ENCODE peak calls at places on chromosomes 6 and 20, in four cellular contexts. X is GM23338, T is fibroblast of lung, J is PC-3. K is an unnamed sample.

GRCh38 chr20:45229264-45230056 is 8.3 kb downstream of the SEMG2 start:
- DNase-seq in X (peak; percentile 91), T (no peak), J (peak; percentile 91), K (peak; percentile 69)

GRCh38 chr6:114362957-114363356 is 20.1 kb upstream of the HS3ST5 start:
- DNase-seq in X (peak; percentile 66), T (no peak), J (no peak), K (no peak)

GRCh38 chr20:13661070-13661687 is 22.4 kb upstream of the TASP1 start:
- DNase-seq in X (no peak), T (peak; percentile 66), J (no peak), K (no peak)

GRCh38 chr6:165805067-165805525 is 142.1 kb upstream of the PDE10A start:
- DNase-seq in X (peak; percentile 61), T (no peak), J (no peak), K (no peak)

GRCh38 chr6:142902636-142903053 is 42.3 kb downstream of the HIVEP2 start:
- DNase-seq in X (no peak), T (peak; percentile 100), J (peak; percentile 92), K (peak; percentile 81)

GRCh38 chr6:90222724-90223198 is 73.9 kb downstream of the BACH2 start:
- DNase-seq in X (no peak), T (peak; percentile 53), J (peak; percentile 89), K (peak; percentile 81)

GRCh38 chr6:87483929-87484328 is 11.2 kb downstream of the SLC35A1 start:
- DNase-seq in X (peak; percentile 87), T (peak; percentile 67), J (peak; percentile 64), K (peak; percentile 37)

GRCh38 chr6:13428528-13429405 is 58.6 kb downstream of the GFOD1 start:
- DNase-seq in X (peak; percentile 37), T (no peak), J (no peak), K (no peak)

GRCh38 chr20:45836841-45837240 is 3.2 kb downstream of the SNX21 start:
- DNase-seq in X (no peak), T (peak; percentile 42), J (no peak), K (no peak)

GRCh38 chr20:33411711-33412483 is 10.6 kb upstream of the CDK5RAP1 start:
- DNase-seq in X (no peak), T (no peak), J (no peak), K (no peak)

GRCh38 chr6:118163609-118164008 is 256.5 kb downstream of the SLC35F1 start:
- DNase-seq in X (no peak), T (no peak), J (no peak), K (no peak)

GRCh38 chr20:40317156-40317790 is 371.8 kb downstream of the MAFB start:
- DNase-seq in X (no peak), T (no peak), J (no peak), K (peak; percentile 61)

GRCh38 chr20:54257090-54257816 is 49.4 kb downstream of the PFDN4 start:
- DNase-seq in X (no peak), T (peak; percentile 95), J (peak; percentile 93), K (peak; percentile 72)

GRCh38 chr6:123829302-123829953 is 25.8 kb downstream of the NKAIN2 start:
- DNase-seq in X (no peak), T (peak; percentile 76), J (no peak), K (no peak)

GRCh38 chr6:112372213-112372806 is 25.2 kb downstream of the RFPL4B start:
- DNase-seq in X (peak; percentile 20), T (peak; percentile 50), J (peak; percentile 55), K (no peak)

GRCh38 chr6:14085176-14085787 is 32.3 kb upstream of the CD83 start:
- DNase-seq in X (no peak), T (no peak), J (no peak), K (no peak)

GRCh38 chr6:108782231-108783041 is 65.8 kb upstream of the ARMC2 start:
- DNase-seq in X (peak; percentile 92), T (peak; percentile 78), J (peak; percentile 92), K (peak; percentile 91)

GRCh38 chr6:91476000-91476399 is 889.1 kb upstream of the MAP3K7 start:
- DNase-seq in X (peak; percentile 4), T (peak; percentile 83), J (peak; percentile 82), K (peak; percentile 39)

GRCh38 chr20:48986899-48987298 is 59.2 kb upstream of the CSE1L start:
- DNase-seq in X (no peak), T (no peak), J (peak; percentile 49), K (no peak)

GRCh38 chr6:40999498-41000070 is 39.4 kb downstream of the UNC5CL start:
- DNase-seq in X (peak; percentile 84), T (peak; percentile 40), J (peak; percentile 35), K (no peak)

DNA sequence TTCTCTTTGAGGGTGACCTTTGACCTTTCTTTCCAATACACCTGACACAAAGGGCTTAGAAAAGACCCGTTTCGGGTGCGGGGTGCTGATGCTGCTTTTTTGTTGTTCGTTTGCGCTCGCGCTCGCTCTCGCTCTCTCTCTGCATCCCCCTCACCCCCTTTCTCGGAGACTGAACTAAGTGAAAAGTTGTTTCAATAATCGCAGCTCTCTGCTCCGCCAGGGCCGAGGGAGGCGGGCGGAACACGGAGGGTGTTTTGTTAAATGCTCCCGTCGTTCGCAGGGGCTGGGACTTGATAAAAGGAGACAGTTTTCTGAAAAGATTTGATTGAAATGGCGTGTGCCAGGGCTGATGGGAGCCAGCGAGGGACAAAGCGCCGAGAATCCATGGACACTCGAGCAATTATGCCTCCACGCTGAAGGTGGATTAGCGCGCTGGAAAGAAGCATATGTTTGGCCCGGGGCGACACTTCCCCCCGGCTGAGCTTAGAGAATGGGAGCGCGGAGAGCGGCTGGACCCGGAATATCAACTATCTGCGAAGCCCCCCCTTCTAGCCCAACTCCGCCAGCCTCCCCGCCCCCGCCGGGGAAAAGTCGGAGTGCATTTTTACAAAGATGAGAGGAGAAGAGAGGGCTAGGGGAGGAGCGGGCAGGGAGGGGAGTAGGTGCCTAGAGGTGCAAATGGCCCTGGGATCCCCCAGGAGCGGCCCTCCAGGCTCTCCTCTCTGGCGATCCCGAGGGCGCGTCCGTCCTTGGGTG is 25.0 kb downstream of the TFAP2A start:
- DNase-seq in X (peak; percentile 68), T (no peak), J (no peak), K (no peak)
- H2AFZ ChIP-seq in X (no peak overlapping the region), T (no peak overlapping the region), J (no peak overlapping the region), K (no peak overlapping the region)

DNA sequence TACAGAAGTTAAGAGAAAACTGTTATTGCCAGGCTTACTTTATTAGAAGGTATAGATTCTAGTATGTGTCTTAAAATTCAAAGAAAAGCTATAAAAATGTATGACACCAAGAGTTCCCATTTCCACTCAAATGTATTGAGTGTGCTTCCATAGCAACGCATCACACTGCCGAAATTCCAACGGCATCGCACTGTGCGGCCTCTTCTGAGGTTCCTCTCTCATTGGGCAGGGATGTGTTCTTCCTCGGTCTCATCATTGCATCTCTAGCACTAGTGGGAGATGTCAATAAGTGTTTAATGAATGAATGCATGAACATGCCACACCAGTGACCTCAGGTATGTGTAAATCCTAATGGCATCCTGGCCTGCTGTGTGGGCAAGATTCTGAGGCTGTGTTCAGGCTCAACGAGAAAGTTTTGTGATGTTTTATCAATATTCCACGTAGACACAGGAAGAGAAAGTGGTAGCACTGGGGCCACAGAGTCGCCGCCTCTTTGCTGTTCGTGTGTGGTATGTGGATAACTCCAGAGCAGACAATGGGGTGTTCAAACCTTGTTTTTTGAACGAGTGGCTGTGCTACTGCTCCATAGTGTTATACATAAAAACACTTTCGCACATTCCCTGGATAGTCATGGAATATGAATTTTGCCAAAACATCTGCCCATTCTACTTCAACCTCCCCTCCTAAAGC is 171.6 kb downstream of the ADGB start:
- DNase-seq in X (no peak), T (no peak), J (no peak), K (no peak)
- H3K4me2 ChIP-seq in X (no peak overlapping the region), T (no peak overlapping the region), J (no peak overlapping the region), K (no peak overlapping the region)

DNA sequence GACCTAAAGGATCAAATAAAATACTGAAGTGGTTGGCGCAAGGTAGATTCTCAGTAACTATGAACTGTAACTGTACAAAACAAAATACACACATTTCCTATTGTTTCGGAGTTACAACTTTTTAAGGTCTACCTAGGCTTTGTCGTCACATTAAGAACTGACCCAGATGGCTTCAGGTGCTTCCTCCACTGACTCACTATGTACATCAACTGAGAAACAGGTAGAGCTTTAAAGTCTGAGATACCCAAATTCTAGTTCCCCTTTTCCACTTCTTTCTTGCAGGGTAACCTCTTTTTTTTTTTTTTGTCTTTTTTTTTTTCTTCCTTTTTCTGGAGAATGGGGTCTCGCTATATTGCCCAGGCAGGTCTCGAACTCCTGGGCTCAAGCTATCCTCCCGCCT is 5.5 kb downstream of the SNRPB start:
- DNase-seq in X (no peak), T (no peak), J (no peak), K (no peak)
- H2AFZ ChIP-seq in X (no peak overlapping the region), T (no peak overlapping the region), J (no peak overlapping the region), K (no peak overlapping the region)

GRCh38 chr6:145148392-145149175 is 586.7 kb downstream of the EPM2A start:
- DNase-seq in X (peak; percentile 25), T (peak; percentile 79), J (peak; percentile 91), K (peak; percentile 83)
- H3K4me2 ChIP-seq in X (no peak overlapping the region), T (no peak overlapping the region), J (peak overlapping the region; percentile 24), K (peak overlapping the region; percentile 30)

GRCh38 chr6:144006731-144007454 is 1.2 kb downstream of the PLAGL1 start:
- DNase-seq in X (peak; percentile 33), T (peak; percentile 77), J (peak; percentile 74), K (no peak)
- H2AFZ ChIP-seq in X (no peak overlapping the region), T (peak overlapping the region; percentile 39), J (peak overlapping the region; percentile 92), K (peak overlapping the region; percentile 73)

GRCh38 chr6:159693128-159693893 is at the start of gene SOD2:
- DNase-seq in X (peak; percentile 90), T (peak; percentile 72), J (peak; percentile 62), K (peak; percentile 49)

GRCh38 chr6:159693894-159694545 is 979 bp upstream of the SOD2 start:
- DNase-seq in X (peak; percentile 42), T (peak; percentile 30), J (peak; percentile 73), K (peak; percentile 21)

GRCh38 chr6:159692303-159693127 is 526 bp downstream of the SOD2 start:
- DNase-seq in X (peak; percentile 51), T (peak; percentile 60), J (peak; percentile 36), K (no peak)

GRCh38 chr6:159691133-159691962 is 1.7 kb downstream of the SOD2 start:
- DNase-seq in X (peak; percentile 52), T (peak; percentile 75), J (peak; percentile 78), K (no peak)

GRCh38 chr6:159691963-159692287 is 1.1 kb downstream of the SOD2 start:
- DNase-seq in X (peak; percentile 16), T (no peak), J (no peak), K (no peak)
- H3K4me2 ChIP-seq in X (peak overlapping the region; percentile 96), T (peak overlapping the region; percentile 65), J (peak overlapping the region; percentile 90), K (peak overlapping the region; percentile 99)

GRCh38 chr6:135282425-135282824 is 101.3 kb downstream of the MYB start:
- DNase-seq in X (no peak), T (no peak), J (no peak), K (no peak)
- H2AFZ ChIP-seq in X (no peak overlapping the region), T (no peak overlapping the region), J (no peak overlapping the region), K (no peak overlapping the region)

GRCh38 chr6:43276180-43277082 is 21.6 kb upstream of the SLC22A7 start:
- DNase-seq in X (peak; percentile 64), T (no peak), J (no peak), K (no peak)
- H3K4me2 ChIP-seq in X (peak overlapping the region; percentile 89), T (no peak overlapping the region), J (no peak overlapping the region), K (no peak overlapping the region)